ENCODE peak calls at places on chromosomes 5 and 9, in eight cellular contexts. One of them, this sample, is unnamed.

GRCh38 chr5:96279796-96280542 is 153.1 kb downstream of the PCSK1 start:
- DNase-seq in NAMALWA: no peak
- DNase-seq in RWPE1: peak
- DNase-seq in SK-N-SH: no peak
- DNase-seq in right atrium auricular region: no peak
- DNase-seq in HS-27A: no peak
- DNase-seq in right cardiac atrium: no peak
- DNase-seq in NCI-H1105: no peak
- DNase-seq in this sample: no peak

GRCh38 chr5:136907371-136907770 is 542.0 kb upstream of the TRPC7 start:
- DNase-seq in NAMALWA: no peak
- DNase-seq in RWPE1: no peak
- DNase-seq in SK-N-SH: no peak
- DNase-seq in right atrium auricular region: no peak
- DNase-seq in HS-27A: no peak
- DNase-seq in right cardiac atrium: no peak
- DNase-seq in NCI-H1105: no peak
- DNase-seq in this sample: no peak

GRCh38 chr5:153888781-153889180 is 149.9 kb downstream of the FAM114A2 start:
- DNase-seq in NAMALWA: no peak
- DNase-seq in RWPE1: no peak
- DNase-seq in SK-N-SH: no peak
- DNase-seq in right atrium auricular region: no peak
- DNase-seq in HS-27A: no peak
- DNase-seq in right cardiac atrium: no peak
- DNase-seq in NCI-H1105: no peak
- DNase-seq in this sample: no peak

GRCh38 chr5:88684136-88684500 is 198.9 kb downstream of the MEF2C start:
- DNase-seq in NAMALWA: no peak
- DNase-seq in RWPE1: no peak
- DNase-seq in SK-N-SH: no peak
- DNase-seq in right atrium auricular region: no peak
- DNase-seq in HS-27A: no peak
- DNase-seq in right cardiac atrium: no peak
- DNase-seq in NCI-H1105: no peak
- DNase-seq in this sample: no peak

GRCh38 chr9:125377584-125378250 is 116.1 kb downstream of the GAPVD1 start:
- DNase-seq in NAMALWA: no peak
- DNase-seq in RWPE1: no peak
- DNase-seq in SK-N-SH: no peak
- DNase-seq in right atrium auricular region: no peak
- DNase-seq in HS-27A: no peak
- DNase-seq in right cardiac atrium: no peak
- DNase-seq in NCI-H1105: no peak
- DNase-seq in this sample: no peak

GRCh38 chr5:9165567-9165966 is 380.3 kb downstream of the SEMA5A start:
- DNase-seq in NAMALWA: no peak
- DNase-seq in RWPE1: no peak
- DNase-seq in SK-N-SH: no peak
- DNase-seq in right atrium auricular region: no peak
- DNase-seq in HS-27A: no peak
- DNase-seq in right cardiac atrium: no peak
- DNase-seq in NCI-H1105: no peak
- DNase-seq in this sample: no peak

GRCh38 chr5:168962323-168962722 is 338.6 kb downstream of the SLIT3 start:
- DNase-seq in NAMALWA: no peak
- DNase-seq in RWPE1: no peak
- DNase-seq in SK-N-SH: no peak
- DNase-seq in right atrium auricular region: no peak
- DNase-seq in HS-27A: no peak
- DNase-seq in right cardiac atrium: no peak
- DNase-seq in NCI-H1105: no peak
- DNase-seq in this sample: no peak

GRCh38 chr5:109945723-109946480 is 256.2 kb downstream of the MAN2A1 start:
- DNase-seq in NAMALWA: no peak
- DNase-seq in RWPE1: no peak
- DNase-seq in SK-N-SH: no peak
- DNase-seq in right atrium auricular region: no peak
- DNase-seq in HS-27A: no peak
- DNase-seq in right cardiac atrium: no peak
- DNase-seq in NCI-H1105: no peak
- DNase-seq in this sample: no peak

GRCh38 chr9:137421838-137422667 is 909 bp downstream of the EXD3 start:
- DNase-seq in NAMALWA: peak
- DNase-seq in RWPE1: no peak
- DNase-seq in SK-N-SH: no peak
- DNase-seq in right atrium auricular region: no peak
- DNase-seq in HS-27A: no peak
- DNase-seq in right cardiac atrium: no peak
- DNase-seq in NCI-H1105: no peak
- DNase-seq in this sample: no peak

GRCh38 chr5:149638546-149639241 is 57.4 kb downstream of the ARHGEF37 start:
- DNase-seq in NAMALWA: no peak
- DNase-seq in RWPE1: no peak
- DNase-seq in SK-N-SH: no peak
- DNase-seq in right atrium auricular region: no peak
- DNase-seq in HS-27A: no peak
- DNase-seq in right cardiac atrium: no peak
- DNase-seq in NCI-H1105: no peak
- DNase-seq in this sample: no peak

GRCh38 chr5:60066502-60066901 is 173.0 kb upstream of the PDE4D start:
- DNase-seq in NAMALWA: no peak
- DNase-seq in RWPE1: peak
- DNase-seq in SK-N-SH: no peak
- DNase-seq in right atrium auricular region: no peak
- DNase-seq in HS-27A: no peak
- DNase-seq in right cardiac atrium: no peak
- DNase-seq in NCI-H1105: no peak
- DNase-seq in this sample: no peak

GRCh38 chr9:36092509-36093215 is 43.9 kb upstream of the GLIPR2 start:
- DNase-seq in NAMALWA: peak
- DNase-seq in RWPE1: no peak
- DNase-seq in SK-N-SH: no peak
- DNase-seq in right atrium auricular region: no peak
- DNase-seq in HS-27A: no peak
- DNase-seq in right cardiac atrium: no peak
- DNase-seq in NCI-H1105: no peak
- DNase-seq in this sample: no peak

GRCh38 chr9:119370816-119371215 is 1.6 kb upstream of the BRINP1 start:
- DNase-seq in NAMALWA: peak
- DNase-seq in RWPE1: peak
- DNase-seq in SK-N-SH: no peak
- DNase-seq in right atrium auricular region: no peak
- DNase-seq in HS-27A: no peak
- DNase-seq in right cardiac atrium: peak
- DNase-seq in NCI-H1105: no peak
- DNase-seq in this sample: no peak

GRCh38 chr9:118215544-118215943 is 511.3 kb downstream of the TLR4 start:
- DNase-seq in NAMALWA: no peak
- DNase-seq in RWPE1: no peak
- DNase-seq in SK-N-SH: no peak
- DNase-seq in right atrium auricular region: no peak
- DNase-seq in HS-27A: no peak
- DNase-seq in right cardiac atrium: no peak
- DNase-seq in NCI-H1105: no peak
- DNase-seq in this sample: no peak

GRCh38 chr9:94869415-94869838 is 142.9 kb downstream of the AOPEP start:
- DNase-seq in NAMALWA: no peak
- DNase-seq in RWPE1: no peak
- DNase-seq in SK-N-SH: peak
- DNase-seq in right atrium auricular region: no peak
- DNase-seq in HS-27A: no peak
- DNase-seq in right cardiac atrium: no peak
- DNase-seq in NCI-H1105: no peak
- DNase-seq in this sample: no peak

GRCh38 chr5:10903786-10904560 is 142.9 kb upstream of the DAP start:
- DNase-seq in NAMALWA: no peak
- DNase-seq in RWPE1: no peak
- DNase-seq in SK-N-SH: no peak
- DNase-seq in right atrium auricular region: no peak
- DNase-seq in HS-27A: no peak
- DNase-seq in right cardiac atrium: no peak
- DNase-seq in NCI-H1105: no peak
- DNase-seq in this sample: no peak

GRCh38 chr5:16679863-16680262 is 63.1 kb upstream of the RETREG1 start:
- DNase-seq in NAMALWA: no peak
- DNase-seq in RWPE1: no peak
- DNase-seq in SK-N-SH: no peak
- DNase-seq in right atrium auricular region: no peak
- DNase-seq in HS-27A: no peak
- DNase-seq in right cardiac atrium: no peak
- DNase-seq in NCI-H1105: no peak
- DNase-seq in this sample: no peak

GRCh38 chr9:108761530-108762347 is 94.0 kb downstream of the ACTL7B start:
- DNase-seq in NAMALWA: peak
- DNase-seq in RWPE1: peak
- DNase-seq in SK-N-SH: peak
- DNase-seq in right atrium auricular region: peak
- DNase-seq in HS-27A: no peak
- DNase-seq in right cardiac atrium: peak
- DNase-seq in NCI-H1105: peak
- DNase-seq in this sample: peak

GRCh38 chr9:72363908-72364678 is 915 bp downstream of the ZFAND5 start:
- DNase-seq in NAMALWA: peak
- DNase-seq in RWPE1: peak
- DNase-seq in SK-N-SH: peak
- DNase-seq in right atrium auricular region: peak
- DNase-seq in HS-27A: no peak
- DNase-seq in right cardiac atrium: peak
- DNase-seq in NCI-H1105: no peak
- DNase-seq in this sample: peak

GRCh38 chr9:19122490-19123042 is 4.7 kb downstream of the PLIN2 start:
- DNase-seq in NAMALWA: no peak
- DNase-seq in RWPE1: no peak
- DNase-seq in SK-N-SH: no peak
- DNase-seq in right atrium auricular region: no peak
- DNase-seq in HS-27A: no peak
- DNase-seq in right cardiac atrium: no peak
- DNase-seq in NCI-H1105: no peak
- DNase-seq in this sample: no peak

GRCh38 chr5:144196612-144197011 is 25.9 kb downstream of the KCTD16 start:
- DNase-seq in NAMALWA: peak
- DNase-seq in RWPE1: no peak
- DNase-seq in SK-N-SH: peak
- DNase-seq in right atrium auricular region: no peak
- DNase-seq in HS-27A: no peak
- DNase-seq in right cardiac atrium: no peak
- DNase-seq in NCI-H1105: no peak
- DNase-seq in this sample: no peak

GRCh38 chr9:107246259-107247254 is 36.5 kb upstream of the RAD23B start:
- DNase-seq in NAMALWA: peak
- DNase-seq in RWPE1: no peak
- DNase-seq in SK-N-SH: no peak
- DNase-seq in right atrium auricular region: no peak
- DNase-seq in HS-27A: no peak
- DNase-seq in right cardiac atrium: no peak
- DNase-seq in NCI-H1105: no peak
- DNase-seq in this sample: no peak

This sample was measured in Right ventricle myocardium inferior.